ENCODE peak calls at places on chromosomes 7 and 10, in six cellular contexts. N is AG09309, W is endodermal cell, B is brain microvascular endothelial cell, U is hepatocyte, R is heart right ventricle. S is an unnamed sample.

GRCh38 chr10:68829494-68829893 is 2.2 kb downstream of the STOX1 start:
- DNase-seq in N (no peak), W (no peak), B (no peak), U (no peak), R (no peak), S (no peak)

GRCh38 chr7:39644170-39644569 is 20.8 kb downstream of the RALA start:
- DNase-seq in N (no peak), W (no peak), B (peak), U (no peak), R (no peak), S (no peak)

GRCh38 chr7:5217396-5217795 is 27.4 kb downstream of the WIPI2 start:
- DNase-seq in N (no peak), W (no peak), B (no peak), U (no peak), R (no peak), S (no peak)

GRCh38 chr7:63106506-63107388 is 891.9 kb upstream of the ZNF722 start:
- DNase-seq in N (no peak), W (no peak), B (no peak), U (no peak), R (no peak), S (no peak)

GRCh38 chr7:19268737-19269136 is 123.5 kb upstream of the FERD3L start:
- DNase-seq in N (peak), W (no peak), B (no peak), U (no peak), R (no peak), S (no peak)

GRCh38 chr7:35424440-35424839 is 170.5 kb upstream of the TBX20 start:
- DNase-seq in N (no peak), W (no peak), B (no peak), U (no peak), R (no peak), S (no peak)

GRCh38 chr7:23712368-23713284 is 2.6 kb downstream of the STK31 start:
- DNase-seq in N (peak), W (no peak), B (peak), U (peak), R (no peak), S (no peak)

GRCh38 chr7:18201349-18201748 is 173.7 kb upstream of the PRPS1L1 start:
- DNase-seq in N (no peak), W (no peak), B (no peak), U (no peak), R (no peak), S (no peak)

GRCh38 chr10:132847416-132847777 is 61.5 kb upstream of the NKX6-2 start:
- DNase-seq in N (no peak), W (peak), B (no peak), U (no peak), R (no peak), S (no peak)

GRCh38 chr7:46424934-46425333 is 503.9 kb upstream of the IGFBP3 start:
- DNase-seq in N (no peak), W (no peak), B (peak), U (no peak), R (no peak), S (no peak)

GRCh38 chr7:24722386-24723177 is 34.7 kb downstream of the GSDME start:
- DNase-seq in N (no peak), W (peak), B (peak), U (peak), R (no peak), S (no peak)

GRCh38 chr10:114363745-114364460 is 40.4 kb downstream of the AFAP1L2 start:
- DNase-seq in N (no peak), W (no peak), B (no peak), U (no peak), R (no peak), S (no peak)

GRCh38 chr10:43888551-43888950 is 239.9 kb upstream of the ZNF32 start:
- DNase-seq in N (peak), W (no peak), B (peak), U (no peak), R (no peak), S (peak)

GRCh38 chr7:158710651-158711102 is 6.1 kb upstream of the NCAPG2 start:
- DNase-seq in N (peak), W (no peak), B (peak), U (no peak), R (no peak), S (no peak)

GRCh38 chr7:151738925-151739324 is 138.0 kb downstream of the PRKAG2 start:
- DNase-seq in N (no peak), W (no peak), B (no peak), U (no peak), R (no peak), S (no peak)

GRCh38 chr7:151735854-151736402 is 141.0 kb downstream of the PRKAG2 start:
- DNase-seq in N (no peak), W (no peak), B (no peak), U (no peak), R (no peak), S (no peak)

GRCh38 chr7:151735186-151735853 is 141.6 kb downstream of the PRKAG2 start:
- DNase-seq in N (no peak), W (no peak), B (no peak), U (no peak), R (no peak), S (no peak)

GRCh38 chr7:151732834-151733585 is 143.9 kb downstream of the PRKAG2 start:
- DNase-seq in N (no peak), W (no peak), B (no peak), U (no peak), R (no peak), S (no peak)

GRCh38 chr7:151736403-151736909 is 140.5 kb downstream of the PRKAG2 start:
- DNase-seq in N (peak), W (no peak), B (peak), U (peak), R (peak), S (peak)
- TF ChIP-seq CTCF in N (peak), W (no peak), B (peak), U (no peak), R (no peak), S (no peak)

DNA sequence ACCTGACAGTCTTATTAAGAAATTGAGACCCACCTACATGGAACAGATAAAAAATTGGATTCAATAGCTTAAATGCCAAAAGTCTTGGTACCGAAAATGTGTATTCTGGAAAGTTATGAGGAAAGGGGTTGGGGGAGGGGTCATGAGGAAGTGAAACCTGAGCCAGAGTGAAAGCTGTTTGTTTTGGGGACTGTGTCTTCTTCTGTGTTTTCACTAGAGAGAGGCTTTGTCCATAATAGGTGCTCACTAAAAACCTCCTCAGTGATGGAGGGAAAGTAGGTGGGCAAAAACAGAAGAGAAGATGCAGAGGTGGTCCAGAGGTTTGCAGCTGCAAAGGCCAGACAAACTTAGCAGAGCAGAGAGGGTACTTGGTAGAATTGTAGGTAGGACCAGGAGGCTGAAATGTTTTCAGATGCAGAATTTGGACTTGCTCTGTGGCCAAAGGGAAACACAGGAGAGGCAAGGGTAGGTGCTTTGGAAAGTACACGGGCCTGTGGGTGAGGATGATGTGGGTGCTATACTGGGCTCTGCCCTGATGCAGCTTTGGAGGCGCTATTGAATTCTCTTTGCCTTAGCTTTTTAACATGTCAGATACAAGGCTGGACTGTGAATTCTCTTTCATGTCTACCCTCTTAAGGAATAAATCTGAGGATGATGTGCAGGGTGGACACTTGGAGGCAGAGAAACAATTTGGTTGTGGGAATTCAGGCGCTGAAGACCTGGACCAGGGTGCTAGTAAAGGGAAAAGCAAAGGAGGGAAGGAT is 254.6 kb downstream of the PTEN start:
- DNase-seq in N (no peak), W (peak), B (no peak), U (no peak), R (no peak), S (no peak)
- TF ChIP-seq CTCF in N (no peak), W (peak), B (peak), U (no peak), R (no peak), S (no peak)

GRCh38 chr10:72742797-72743196 is 50.9 kb downstream of the MCU start:
- DNase-seq in N (no peak), W (no peak), B (no peak), U (no peak), R (no peak), S (no peak)
- TF ChIP-seq CTCF in N (no peak), W (no peak), B (no peak), U (no peak), R (no peak), S (no peak)

GRCh38 chr10:80496555-80497172 is 41.0 kb upstream of the SH2D4B start:
- DNase-seq in N (no peak), W (no peak), B (no peak), U (no peak), R (no peak), S (no peak)
- TF ChIP-seq CTCF in N (no peak), W (no peak), B (no peak), U (no peak), R (no peak), S (no peak)

GRCh38 chr7:102451371-102452054 is 13.2 kb downstream of the ALKBH4 start:
- DNase-seq in N (no peak), W (peak), B (no peak), U (peak), R (no peak), S (no peak)
- TF ChIP-seq CTCF in N (no peak), W (peak), B (no peak), U (no peak), R (no peak), S (no peak)

DNA sequence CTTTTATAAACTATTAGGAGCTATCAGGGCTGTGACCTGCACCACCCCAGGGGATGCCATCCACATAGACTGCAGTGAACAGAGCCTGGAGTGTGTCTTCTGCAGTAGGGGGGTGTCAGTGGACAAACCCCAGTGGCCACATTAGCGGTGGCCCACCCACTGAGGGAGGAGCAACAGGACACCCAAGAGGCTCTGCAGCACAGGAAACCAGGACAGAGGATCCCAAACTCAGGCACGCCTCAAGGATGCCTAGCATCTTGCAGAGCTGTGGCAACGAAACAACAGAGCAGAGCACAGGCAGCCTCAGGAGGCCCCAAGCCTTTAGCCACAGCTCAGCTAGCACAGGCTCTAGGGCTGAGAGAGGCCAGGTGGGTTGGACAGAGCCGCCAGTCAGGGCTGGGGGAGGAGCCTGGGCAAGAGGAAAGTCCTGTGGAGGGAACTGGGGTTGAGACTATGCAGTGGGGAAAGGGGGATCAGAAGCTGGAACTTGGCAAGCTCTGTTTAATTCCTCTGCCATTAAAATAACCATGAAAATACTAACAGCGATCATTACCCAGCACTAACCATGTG is 53.8 kb downstream of the GRID1 start:
- DNase-seq in N (no peak), W (peak), B (no peak), U (no peak), R (no peak), S (no peak)
- TF ChIP-seq CTCF in N (no peak), W (no peak), B (no peak), U (no peak), R (no peak), S (no peak)

GRCh38 chr7:150875791-150876190 is 23.5 kb downstream of the AOC1 start:
- DNase-seq in N (no peak), W (no peak), B (no peak), U (no peak), R (no peak), S (no peak)
- TF ChIP-seq CTCF in N (no peak), W (peak), B (peak), U (no peak), R (no peak), S (no peak)

GRCh38 chr10:105247831-105248499 is 606.9 kb downstream of the SORCS3 start:
- DNase-seq in N (no peak), W (no peak), B (no peak), U (no peak), R (no peak), S (no peak)
- TF ChIP-seq CTCF in N (no peak), W (no peak), B (no peak), U (no peak), R (no peak), S (no peak)

GRCh38 chr10:81479316-81479715 is 395.7 kb upstream of the NRG3 start:
- DNase-seq in N (no peak), W (peak), B (no peak), U (no peak), R (no peak), S (no peak)
- TF ChIP-seq CTCF in N (no peak), W (peak), B (no peak), U (no peak), R (no peak), S (no peak)

GRCh38 chr10:98331888-98332287 is 63.9 kb upstream of the LOXL4 start:
- DNase-seq in N (no peak), W (peak), B (no peak), U (no peak), R (no peak), S (no peak)
- TF ChIP-seq CTCF in N (peak), W (peak), B (peak), U (peak), R (peak), S (peak)

S was measured in BJ.